ENCODE peak calls at places on chromosomes 7 and 10, in six cellular contexts. J is transverse colon, V is adrenal gland, L is H1, Z is uterus, S is ovary. E is an unnamed sample.

GRCh38 chr7:69738396-69738889 is 140.2 kb downstream of the AUTS2 start:
- DNase-seq in S (no peak), J (no peak), Z (no peak), L (no peak), V (no peak), E (no peak)

GRCh38 chr10:132679217-132679595 is 106.7 kb downstream of the NKX6-2 start:
- DNase-seq in L (no peak), J (no peak), S (no peak), V (no peak), Z (peak; percentile 8), E (no peak)

GRCh38 chr10:47370878-47371277 is 13.2 kb downstream of the ZNF488 start:
- DNase-seq in L (no peak), Z (no peak), J (no peak), S (peak; percentile 1), V (no peak), E (peak; percentile 20)

GRCh38 chr10:18104223-18104872 is 35.9 kb upstream of the CACNB2 start:
- DNase-seq in J (peak; percentile 56), S (peak; percentile 19), L (no peak), V (peak; percentile 42), Z (peak; percentile 41), E (no peak)

GRCh38 chr7:140229101-140229525 is 52.3 kb upstream of the KDM7A start:
- DNase-seq in Z (no peak), L (no peak), S (no peak), V (no peak), J (no peak), E (no peak)

GRCh38 chr10:122192142-122192541 is 79.0 kb upstream of the BTBD16 start:
- DNase-seq in L (no peak), V (no peak), Z (no peak), S (no peak), J (no peak), E (no peak)

GRCh38 chr10:113132651-113133088 is 182.6 kb downstream of the TCF7L2 start:
- DNase-seq in J (no peak), S (no peak), L (no peak), V (no peak), Z (no peak), E (no peak)

GRCh38 chr7:16921644-16922257 is 40.0 kb upstream of the AGR3 start:
- DNase-seq in V (no peak), L (no peak), J (no peak), Z (no peak), S (no peak), E (no peak)

GRCh38 chr10:58661336-58661735 is 148.7 kb downstream of the BICC1 start:
- DNase-seq in S (no peak), L (no peak), Z (no peak), V (no peak), J (no peak), E (no peak)

GRCh38 chr10:132873395-132873794 is 69.0 kb downstream of the CFAP46 start:
- DNase-seq in J (no peak), Z (no peak), L (no peak), V (no peak), S (peak; percentile 1), E (peak; percentile 34)

GRCh38 chr7:105429746-105430612 is 41.3 kb upstream of the SRPK2 start:
- DNase-seq in V (no peak), L (no peak), S (peak; percentile 13), J (peak; percentile 53), Z (no peak), E (no peak)

GRCh38 chr10:114925675-114926204 is 12.3 kb upstream of the TRUB1 start:
- DNase-seq in Z (no peak), S (no peak), J (no peak), L (no peak), V (peak; percentile 78), E (no peak)

GRCh38 chr10:61271127-61271780 is 181.9 kb downstream of the TMEM26 start:
- DNase-seq in J (no peak), Z (no peak), V (no peak), S (no peak), L (no peak), E (no peak)

GRCh38 chr10:80924063-80924952 is 386.6 kb downstream of the SH2D4B start:
- DNase-seq in J (peak; percentile 41), V (peak; percentile 29), Z (no peak), L (peak; percentile 2), S (no peak), E (no peak)

GRCh38 chr10:116961305-116962251 is 43.4 kb downstream of the SHTN1 start:
- DNase-seq in S (no peak), L (no peak), V (no peak), Z (no peak), J (no peak), E (no peak)

GRCh38 chr7:133789951-133790350 is 337.2 kb upstream of the LRGUK start:
- DNase-seq in Z (no peak), J (no peak), S (no peak), V (no peak), L (no peak), E (no peak)

GRCh38 chr7:141150465-141150864 is 76.6 kb downstream of the TMEM178B start:
- DNase-seq in L (no peak), S (no peak), Z (no peak), J (no peak), V (no peak), E (no peak)

GRCh38 chr10:72292223-72292691 is 18.5 kb downstream of the DDIT4 start:
- DNase-seq in J (peak; percentile 61), L (no peak), V (no peak), Z (no peak), S (no peak), E (no peak)

GRCh38 chr10:73898730-73899400 is 12.1 kb upstream of the PLAU start:
- DNase-seq in S (no peak), V (no peak), L (no peak), J (no peak), Z (no peak), E (no peak)

GRCh38 chr7:134515569-134516468 is 11.5 kb upstream of the AKR1B10 start:
- DNase-seq in S (no peak), Z (no peak), J (no peak), V (no peak), L (no peak), E (no peak)

GRCh38 chr10:8297107-8297506 is 242.6 kb downstream of the GATA3 start:
- DNase-seq in Z (no peak), V (no peak), S (no peak), L (no peak), J (no peak), E (no peak)

GRCh38 chr10:130127612-130128607 is 8.3 kb upstream of the GLRX3 start:
- DNase-seq in Z (peak; percentile 46), L (no peak), J (peak; percentile 48), V (peak; percentile 58), S (no peak), E (peak; percentile 51)

GRCh38 chr7:157404845-157405481 is 68.2 kb downstream of the DNAJB6 start:
- DNase-seq in J (no peak), Z (peak; percentile 66), L (no peak), S (peak; percentile 73), V (peak; percentile 96), E (peak; percentile 67)
- TF ChIP-seq POLR2A in J (no peak), Z (no peak), L (no peak), S (no peak), V (peak; percentile 13), E (no peak)

GRCh38 chr7:135557455-135558336 is at the start of gene NUP205:
- DNase-seq in J (peak; percentile 65), V (peak; percentile 67), S (peak; percentile 71), L (peak; percentile 23), Z (peak; percentile 81), E (no peak)
- TF ChIP-seq CTCF in J (no peak), V (peak; percentile 55), S (no peak), L (no peak), Z (peak; percentile 52), E (peak; percentile 23)

GRCh38 chr7:138741453-138741735 is 40.2 kb upstream of the SVOPL start:
- DNase-seq in J (no peak), L (no peak), S (no peak), Z (no peak), V (no peak), E (no peak)

GRCh38 chr7:138735399-138735798 is 34.2 kb upstream of the SVOPL start:
- DNase-seq in S (no peak), J (no peak), L (no peak), V (no peak), Z (no peak), E (no peak)

GRCh38 chr7:138738551-138739335 is 37.6 kb upstream of the SVOPL start:
- DNase-seq in L (peak; percentile 75), S (peak; percentile 82), V (peak; percentile 85), J (peak; percentile 85), Z (peak; percentile 42), E (peak; percentile 82)

GRCh38 chr7:138739859-138740258 is 38.7 kb upstream of the SVOPL start:
- DNase-seq in V (no peak), Z (no peak), L (no peak), J (no peak), S (no peak), E (no peak)

GRCh38 chr7:138738114-138738513 is 37.0 kb upstream of the SVOPL start:
- DNase-seq in L (no peak), V (no peak), S (no peak), Z (no peak), J (no peak), E (no peak)
- H3K4me3 ChIP-seq in L (no peak overlapping the region), V (no peak overlapping the region), S (no peak overlapping the region), Z (no peak overlapping the region), J (no peak overlapping the region), E (no peak overlapping the region)

DNA sequence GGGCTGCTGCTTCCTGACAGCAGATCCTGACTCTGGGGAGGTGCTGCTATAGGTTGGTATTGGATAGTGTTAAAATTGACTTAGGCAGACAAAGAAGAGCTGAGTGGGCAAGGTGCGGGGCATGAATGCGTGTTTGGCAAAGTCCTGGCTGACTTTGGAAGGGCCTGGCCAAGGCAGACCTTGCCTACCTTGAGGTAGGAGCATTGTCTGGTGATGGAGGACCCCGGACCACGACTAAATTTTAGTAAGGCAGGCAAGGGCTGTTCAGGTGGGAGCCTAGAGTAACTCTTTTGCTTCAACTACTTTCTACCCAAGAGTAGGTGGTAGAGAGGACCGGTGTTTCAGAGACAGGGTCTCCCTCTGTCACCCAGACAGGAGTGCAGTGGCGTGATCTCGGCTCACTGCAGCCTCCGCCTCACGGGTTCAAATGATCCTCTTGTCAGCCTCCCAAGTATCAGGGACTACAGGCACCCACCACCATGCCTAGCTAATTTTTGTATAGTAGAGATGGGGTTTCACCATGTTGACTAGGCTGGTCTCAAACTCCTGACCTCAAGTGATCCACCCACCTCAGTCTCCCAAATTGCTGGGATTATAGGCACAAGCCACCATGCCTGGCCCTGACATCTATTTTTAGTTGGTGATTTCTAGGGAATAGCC is 12.2 kb upstream of the LAT2 start:
- DNase-seq in J (no peak), Z (no peak), L (no peak), S (no peak), V (no peak), E (no peak)
- TF ChIP-seq POLR2A in J (no peak), Z (no peak), L (no peak), S (no peak), V (no peak), E (no peak)

E was measured in breast epithelium.